ENCODE peak calls at places on chromosomes 6 and 20, in five cellular contexts. J is HCT116, Q is H1, U is HepG2, T is GM12878. E is an unnamed sample.

GRCh38 chr6:39934060-39934757 is at the start of gene MOCS1:
- DNase-seq in J (peak), Q (peak), U (peak), T (no peak), E (peak)

GRCh38 chr6:144378437-144378836 is 93.3 kb downstream of the UTRN start:
- DNase-seq in J (no peak), Q (no peak), U (no peak), T (no peak), E (no peak)

GRCh38 chr6:143755301-143755744 is 77.6 kb downstream of the PHACTR2 start:
- DNase-seq in J (no peak), Q (no peak), U (no peak), T (no peak), E (no peak)

GRCh38 chr6:17928514-17929430 is 58.7 kb downstream of the KIF13A start:
- DNase-seq in J (no peak), Q (no peak), U (peak), T (no peak), E (no peak)

GRCh38 chr6:143746202-143747119 is 68.7 kb downstream of the PHACTR2 start:
- DNase-seq in J (no peak), Q (peak), U (peak), T (no peak), E (peak)

GRCh38 chr20:3011752-3012151 is 31.7 kb upstream of the GNRH2 start:
- DNase-seq in J (no peak), Q (no peak), U (no peak), T (no peak), E (no peak)

GRCh38 chr6:16286151-16286522 is 47.8 kb downstream of the GMPR start:
- DNase-seq in J (peak), Q (peak), U (peak), T (no peak), E (peak)

GRCh38 chr6:40552926-40553325 is 34.2 kb downstream of the LRFN2 start:
- DNase-seq in J (no peak), Q (no peak), U (no peak), T (no peak), E (no peak)

GRCh38 chr6:145406733-145407256 is 328.5 kb downstream of the EPM2A start:
- DNase-seq in J (no peak), Q (no peak), U (no peak), T (no peak), E (no peak)

GRCh38 chr20:13515291-13515690 is 123.4 kb downstream of the TASP1 start:
- DNase-seq in J (no peak), Q (no peak), U (no peak), T (no peak), E (no peak)

GRCh38 chr6:30684386-30685156 is 1.9 kb downstream of the PPP1R18 start:
- DNase-seq in J (no peak), Q (no peak), U (no peak), T (no peak), E (no peak)

GRCh38 chr20:59765599-59766177 is 161.3 kb downstream of the PHACTR3 start:
- DNase-seq in J (no peak), Q (no peak), U (no peak), T (no peak), E (no peak)

GRCh38 chr6:103721923-103722322 is 1137.8 kb downstream of the HACE1 start:
- DNase-seq in J (no peak), Q (no peak), U (no peak), T (no peak), E (no peak)

GRCh38 chr6:126280287-126280686 is 59.6 kb upstream of the CENPW start:
- DNase-seq in J (no peak), Q (no peak), U (no peak), T (no peak), E (no peak)

GRCh38 chr20:2256132-2256531 is 39.7 kb upstream of the TGM3 start:
- DNase-seq in J (no peak), Q (no peak), U (no peak), T (no peak), E (no peak)

GRCh38 chr6:32851025-32851424 is 2.5 kb downstream of the TAP1 start:
- DNase-seq in J (no peak), Q (no peak), U (no peak), T (no peak), E (no peak)

GRCh38 chr20:44478188-44478587 is 2.5 kb downstream of the TTPAL start:
- DNase-seq in J (no peak), Q (no peak), U (no peak), T (no peak), E (no peak)

GRCh38 chr20:32439132-32439829 is 81.2 kb downstream of the ASXL1 start:
- DNase-seq in J (no peak), Q (no peak), U (no peak), T (no peak), E (no peak)

GRCh38 chr6:15779726-15780125 is 116.9 kb upstream of the DTNBP1 start:
- DNase-seq in J (no peak), Q (no peak), U (no peak), T (no peak), E (no peak)

GRCh38 chr6:159121387-159121955 is 47.7 kb upstream of the FNDC1 start:
- DNase-seq in J (no peak), Q (no peak), U (no peak), T (no peak), E (no peak)

GRCh38 chr6:40343887-40344565 is 243.1 kb downstream of the LRFN2 start:
- DNase-seq in J (no peak), Q (no peak), U (no peak), T (no peak), E (no peak)

GRCh38 chr20:59064214-59064722 is 21.7 kb upstream of the PRELID3B start:
- DNase-seq in J (no peak), Q (no peak), U (no peak), T (no peak), E (no peak)

GRCh38 chr6:142851601-142852000 is 93.4 kb downstream of the HIVEP2 start:
- DNase-seq in J (no peak), Q (no peak), U (no peak), T (peak), E (no peak)

GRCh38 chr6:159062564-159062945 is 17.8 kb upstream of the TAGAP start:
- DNase-seq in J (no peak), Q (no peak), U (no peak), T (no peak), E (no peak)

GRCh38 chr6:123926000-123926399 is 122.3 kb downstream of the NKAIN2 start:
- DNase-seq in J (no peak), Q (no peak), U (no peak), T (no peak), E (no peak)

GRCh38 chr6:170063431-170063830 is 227.4 kb downstream of the DLL1 start:
- DNase-seq in J (no peak), Q (no peak), U (no peak), T (no peak), E (no peak)

GRCh38 chr6:169398342-169399105 is 144.9 kb upstream of the THBS2 start:
- DNase-seq in J (no peak), Q (no peak), U (no peak), T (no peak), E (no peak)

GRCh38 chr6:35253249-35253648 is 6.3 kb upstream of the ZNF76 start:
- DNase-seq in J (no peak), Q (no peak), U (no peak), T (no peak), E (no peak)

GRCh38 chr20:4225778-4226177 is 210.4 kb upstream of the RNF24 start:
- DNase-seq in J (no peak), Q (no peak), U (peak), T (no peak), E (no peak)

GRCh38 chr6:69722683-69723082 is 74.1 kb downstream of the LMBRD1 start:
- DNase-seq in J (no peak), Q (no peak), U (no peak), T (no peak), E (no peak)

GRCh38 chr20:31720486-31721407 is 1.9 kb downstream of the BCL2L1 start:
- DNase-seq in J (no peak), Q (no peak), U (peak), T (no peak), E (no peak)

GRCh38 chr6:150076196-150076893 is 7.4 kb upstream of the ULBP3 start:
- DNase-seq in J (no peak), Q (no peak), U (no peak), T (no peak), E (no peak)

GRCh38 chr6:150074651-150075416 is 5.9 kb upstream of the ULBP3 start:
- DNase-seq in J (no peak), Q (no peak), U (no peak), T (no peak), E (no peak)

GRCh38 chr6:150081702-150082101 is 12.8 kb upstream of the ULBP3 start:
- DNase-seq in J (no peak), Q (no peak), U (no peak), T (no peak), E (no peak)

GRCh38 chr6:150079604-150080003 is 10.7 kb upstream of the ULBP3 start:
- DNase-seq in J (no peak), Q (no peak), U (no peak), T (no peak), E (no peak)

GRCh38 chr6:150078788-150079187 is 9.9 kb upstream of the ULBP3 start:
- DNase-seq in J (no peak), Q (no peak), U (no peak), T (no peak), E (no peak)
- TF ChIP-seq JUND in J (no peak), Q (no peak), U (no peak), T (no peak), E (no peak)

GRCh38 chr6:127900935-127901334 is at the start of gene THEMIS:
- DNase-seq in J (no peak), Q (no peak), U (no peak), T (no peak), E (no peak)
- TF ChIP-seq JUND in J (no peak), Q (no peak), U (no peak), T (no peak), E (no peak)

DNA sequence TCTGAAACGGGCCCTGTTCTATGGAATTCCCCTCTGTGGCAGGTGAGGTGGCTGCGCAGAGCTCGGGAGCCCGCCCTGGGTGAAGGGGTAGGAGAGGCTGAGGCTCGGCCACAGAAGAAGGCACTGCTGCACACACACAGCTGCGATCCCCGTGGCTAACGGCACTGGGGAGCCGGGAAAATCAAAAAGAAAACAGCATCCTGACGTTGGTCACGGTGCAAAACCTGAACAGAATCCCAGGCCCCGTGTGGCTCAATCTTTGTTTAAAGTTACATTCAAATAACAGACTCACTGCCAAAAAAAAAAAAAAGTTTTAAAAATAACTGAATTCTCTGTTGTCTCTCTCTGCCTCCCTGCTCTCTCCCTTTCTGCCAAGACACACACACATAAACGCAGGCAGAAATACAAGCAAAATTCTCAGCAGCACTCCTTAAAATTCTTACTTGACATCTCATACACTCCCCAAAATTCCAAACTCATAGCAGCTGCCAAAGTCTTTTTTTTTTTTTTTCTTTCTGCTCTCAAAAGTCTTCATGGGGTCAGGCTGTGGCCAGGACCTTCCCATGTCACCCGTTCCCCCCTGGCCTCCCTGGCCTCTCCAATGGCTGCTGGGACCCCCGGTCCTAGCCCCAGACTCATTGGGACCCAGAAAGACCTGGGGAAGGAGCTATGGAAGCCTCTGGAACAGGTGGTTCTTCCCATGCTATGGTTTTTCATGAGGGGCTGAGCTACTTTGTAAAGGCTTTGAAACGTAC is 248.8 kb downstream of the TTLL2 start:
- DNase-seq in J (no peak), Q (no peak), U (no peak), T (no peak), E (no peak)
- TF ChIP-seq JUND in J (no peak), Q (no peak), U (no peak), T (no peak), E (no peak)

GRCh38 chr6:67285770-67286495 is 1349.1 kb upstream of the ADGRB3 start:
- DNase-seq in J (no peak), Q (no peak), U (no peak), T (no peak), E (no peak)

GRCh38 chr6:67292169-67292568 is 1342.9 kb upstream of the ADGRB3 start:
- DNase-seq in J (no peak), Q (no peak), U (no peak), T (no peak), E (no peak)

DNA sequence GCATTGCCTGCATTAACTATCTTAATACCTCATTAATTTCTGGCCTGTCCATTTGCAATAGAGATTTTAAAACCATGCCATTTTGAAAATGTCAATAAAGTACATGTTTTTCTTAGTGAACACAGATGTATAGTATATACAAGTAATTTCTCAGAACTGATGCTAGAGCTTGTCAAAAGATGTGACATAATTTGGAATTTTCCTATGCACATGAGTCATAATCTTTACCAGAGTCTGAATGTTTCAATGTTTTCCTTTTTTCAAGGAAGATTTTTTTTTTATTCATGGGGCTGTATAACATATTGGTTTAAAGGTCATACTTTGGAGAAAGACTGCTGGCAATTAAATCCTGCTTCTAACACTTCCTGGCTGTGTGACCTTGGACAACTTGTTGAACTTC is 1347.5 kb upstream of the ADGRB3 start:
- DNase-seq in J (no peak), Q (no peak), U (no peak), T (no peak), E (no peak)
- TF ChIP-seq JUND in J (no peak), Q (no peak), U (no peak), T (no peak), E (no peak)

GRCh38 chr20:35490736-35491181 is 35.4 kb downstream of the CEP250 start:
- DNase-seq in J (no peak), Q (no peak), U (no peak), T (peak), E (no peak)
- TF ChIP-seq JUND in J (no peak), Q (no peak), U (no peak), T (no peak), E (no peak)